ENCODE peak calls at places on chromosomes 12 and 14, in ten cellular contexts. D, S, L, W, Y, H, P, I, J and E are unnamed samples.
A peak's percentile ranks its signal among the peaks of the same experiment; 100 is the strongest.

GRCh38 chr12:52686063-52686462 is 5.9 kb upstream of the KRT1 start:
- DNase-seq in D (no peak), H (no peak), W (no peak), I (no peak), L (no peak), P (peak; percentile 5), Y (no peak), S (no peak), J (no peak), E (no peak)

GRCh38 chr12:126762150-126762549 is 1504.8 kb upstream of the TMEM132C start:
- DNase-seq in H (no peak), I (no peak), J (no peak), L (no peak), W (no peak), S (no peak), Y (no peak), D (no peak), P (no peak), E (no peak)

GRCh38 chr12:107131832-107132616 is 38.7 kb upstream of the CRY1 start:
- DNase-seq in W (no peak), L (peak; percentile 36), D (peak; percentile 52), J (peak; percentile 76), I (peak; percentile 60), P (no peak), H (no peak), S (peak; percentile 61), Y (peak; percentile 73), E (peak; percentile 36)

GRCh38 chr12:92436847-92437246 is 265.9 kb upstream of the PLEKHG7 start:
- DNase-seq in D (no peak), P (no peak), L (no peak), H (no peak), W (no peak), Y (no peak), I (no peak), J (no peak), S (no peak), E (no peak)

GRCh38 chr12:89863332-89863938 is 154.8 kb upstream of the ATP2B1 start:
- DNase-seq in P (no peak), H (no peak), W (no peak), L (no peak), I (peak; percentile 46), D (no peak), J (no peak), Y (no peak), S (no peak), E (no peak)

GRCh38 chr12:40226652-40227051 is 1.9 kb downstream of the LRRK2 start:
- DNase-seq in W (no peak), Y (peak; percentile 91), J (peak; percentile 53), I (no peak), L (no peak), H (peak; percentile 64), D (peak; percentile 86), S (peak; percentile 81), P (no peak), E (no peak)

GRCh38 chr12:43692064-43692463 is 66.5 kb downstream of the PUS7L start:
- DNase-seq in I (no peak), Y (peak; percentile 59), D (no peak), L (no peak), P (no peak), H (no peak), W (no peak), J (no peak), S (no peak), E (no peak)

GRCh38 chr12:46998811-46999368 is 80.5 kb upstream of the PCED1B start:
- DNase-seq in P (no peak), H (no peak), Y (peak; percentile 84), L (no peak), D (no peak), S (peak; percentile 85), J (no peak), I (no peak), W (no peak), E (no peak)

GRCh38 chr12:112750971-112751370 is 40.6 kb upstream of the RPH3A start:
- DNase-seq in P (no peak), D (no peak), W (no peak), Y (peak; percentile 8), L (no peak), H (no peak), J (no peak), S (no peak), I (no peak), E (no peak)

GRCh38 chr12:45989277-45989856 is 1.0 kb downstream of the SCAF11 start:
- DNase-seq in D (no peak), Y (peak; percentile 52), I (peak; percentile 68), L (no peak), W (no peak), S (no peak), P (no peak), J (peak; percentile 15), H (peak; percentile 76), E (peak; percentile 32)

GRCh38 chr14:102095871-102096568 is 9.2 kb upstream of the HSP90AA1 start:
- DNase-seq in Y (no peak), S (no peak), H (no peak), L (no peak), J (no peak), W (no peak), P (no peak), I (no peak), D (no peak), E (no peak)

GRCh38 chr12:54201001-54201794 is 12.4 kb upstream of the SMUG1 start:
- DNase-seq in Y (peak; percentile 78), S (peak; percentile 79), L (peak; percentile 85), J (peak; percentile 91), I (peak; percentile 57), W (peak; percentile 75), P (peak; percentile 77), H (peak; percentile 69), D (peak; percentile 87), E (peak; percentile 79)

GRCh38 chr12:54200412-54200811 is 11.6 kb upstream of the SMUG1 start:
- DNase-seq in Y (no peak), D (no peak), W (no peak), S (no peak), P (no peak), L (no peak), J (no peak), H (no peak), I (no peak), E (no peak)

GRCh38 chr12:54206807-54207206 is 18.0 kb upstream of the SMUG1 start:
- DNase-seq in W (no peak), S (peak; percentile 61), J (no peak), H (no peak), I (no peak), P (no peak), D (no peak), L (no peak), Y (no peak), E (no peak)

GRCh38 chr12:54207539-54208267 is 18.9 kb upstream of the SMUG1 start:
- DNase-seq in P (peak; percentile 78), W (peak; percentile 73), S (peak; percentile 58), J (peak; percentile 81), H (peak; percentile 73), D (peak; percentile 88), I (peak; percentile 74), L (peak; percentile 98), Y (peak; percentile 61), E (peak; percentile 91)

DNA sequence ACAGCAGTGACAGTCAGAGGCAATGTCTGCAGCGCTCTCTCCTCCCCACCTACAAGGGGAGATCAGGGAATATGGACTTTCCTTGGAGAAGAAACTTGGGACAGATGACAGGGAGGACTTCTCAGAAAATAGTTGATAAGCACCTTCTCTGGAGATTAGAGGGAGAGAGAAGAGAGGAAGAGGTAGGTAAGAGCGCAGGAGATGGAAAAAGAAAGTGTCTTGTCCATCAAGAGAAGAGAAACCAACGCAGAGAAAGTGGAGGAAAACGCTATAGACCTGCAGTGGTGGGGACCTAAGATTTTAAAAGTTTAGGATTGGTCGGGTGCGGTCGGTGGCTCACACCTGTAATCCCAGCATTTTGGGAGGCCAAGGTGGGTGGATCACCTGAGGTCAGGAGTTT is 15.5 kb upstream of the SMUG1 start:
- DNase-seq in H (no peak), L (no peak), Y (no peak), S (no peak), D (no peak), W (no peak), P (no peak), J (no peak), I (no peak), E (no peak)
- TF ChIP-seq CTCF in H (no peak), L (no peak), Y (no peak), S (no peak), D (no peak), W (no peak), P (no peak), J (no peak), I (no peak), E (no peak)

DNA sequence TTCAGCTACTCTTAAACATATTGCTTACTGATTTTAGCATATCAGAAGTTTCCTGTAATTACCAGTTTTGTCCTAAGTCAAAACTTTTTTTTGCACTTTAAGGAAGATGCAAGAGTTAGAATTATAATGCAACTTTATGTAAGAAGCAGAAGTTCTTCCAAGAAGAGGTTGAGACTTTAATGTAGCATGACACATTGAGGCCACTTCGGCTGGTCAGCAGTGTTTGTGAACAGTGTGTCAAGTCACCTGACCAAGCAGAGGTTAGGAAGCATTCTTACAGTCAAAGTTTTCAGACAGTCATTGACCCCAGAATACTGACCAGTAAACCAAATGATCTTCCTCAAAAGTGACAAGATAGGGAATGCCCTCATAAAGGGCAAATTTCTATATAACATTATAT is 15.2 kb downstream of the FGFR1OP2 start:
- DNase-seq in I (no peak), J (no peak), D (peak; percentile 80), L (no peak), P (no peak), Y (peak; percentile 28), H (no peak), W (peak; percentile 64), S (peak; percentile 40), E (no peak)
- TF ChIP-seq CTCF in I (no peak), J (no peak), D (no peak), L (no peak), P (no peak), Y (no peak), H (no peak), W (no peak), S (no peak), E (no peak)

DNA sequence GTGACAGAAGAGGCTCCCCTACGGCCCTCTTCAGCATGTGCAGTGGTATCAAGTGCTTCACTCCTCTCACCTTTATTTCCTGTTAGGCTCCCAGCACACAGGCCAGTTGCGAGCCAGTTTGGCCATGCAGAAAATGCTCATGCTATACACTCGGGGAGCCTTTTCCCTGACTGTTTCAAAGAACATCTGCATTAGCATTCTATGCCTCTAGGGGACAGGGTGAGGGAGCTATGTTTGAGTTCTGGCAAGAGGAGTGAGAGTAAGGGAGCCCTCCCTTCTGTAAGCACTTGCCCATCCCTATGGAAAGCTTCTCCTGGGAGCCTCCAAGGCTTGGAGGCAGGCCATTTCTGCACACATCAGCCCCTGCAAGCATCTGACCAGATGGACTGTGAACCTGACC is 291.4 kb downstream of the RPS29 start:
- DNase-seq in L (no peak), J (no peak), S (no peak), Y (no peak), W (no peak), I (no peak), D (no peak), P (no peak), H (no peak), E (no peak)
- TF ChIP-seq CTCF in L (no peak), J (no peak), S (no peak), Y (no peak), W (no peak), I (no peak), D (no peak), P (no peak), H (no peak), E (no peak)

DNA sequence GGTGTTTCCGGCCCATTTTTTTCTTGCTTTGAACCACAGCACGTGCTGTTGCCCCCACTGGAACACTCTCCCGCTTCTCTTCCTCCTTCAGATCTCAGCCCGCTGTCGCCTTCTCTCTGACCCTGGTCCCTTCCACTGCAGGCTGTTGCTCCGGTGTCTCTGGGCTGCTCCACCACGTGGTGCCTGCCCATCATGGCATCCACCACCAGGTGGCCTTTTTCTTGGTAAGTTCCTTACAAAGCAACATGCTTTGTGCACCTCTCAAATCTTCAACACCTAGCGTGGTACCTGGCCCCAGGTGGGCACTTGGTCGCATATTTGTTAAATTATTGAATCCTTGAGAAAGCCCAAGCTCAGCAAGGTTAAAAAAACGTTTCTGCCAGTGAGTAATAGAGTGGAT is 19.1 kb downstream of the TUNAR start:
- DNase-seq in L (peak; percentile 15), H (no peak), W (no peak), P (no peak), S (no peak), Y (no peak), J (peak; percentile 64), I (peak; percentile 46), D (no peak), E (no peak)
- TF ChIP-seq CTCF in L (peak; percentile 38), H (no peak), W (peak; percentile 8), P (no peak), S (peak; percentile 10), Y (no peak), J (peak; percentile 34), I (peak; percentile 46), D (no peak), E (peak; percentile 53)